ENCODE peak calls at places on chromosomes 2 and 18, in six cellular contexts. A, D, H, O, K and P are unnamed samples.

GRCh38 chr2:231129216-231129615 is 4.4 kb upstream of the HTR2B start:
- DNase-seq in A (no peak), D (no peak), H (no peak), O (no peak), K (no peak), P (no peak)

GRCh38 chr2:240959214-240959940 is 39.0 kb upstream of the SNED1 start:
- DNase-seq in A (no peak), D (no peak), H (peak), O (no peak), K (no peak), P (no peak)

GRCh38 chr2:166519391-166519962 is 25.4 kb upstream of the SCN7A start:
- DNase-seq in A (no peak), D (no peak), H (no peak), O (peak), K (no peak), P (no peak)

GRCh38 chr2:137886432-137886831 is 77.8 kb upstream of the HNMT start:
- DNase-seq in A (no peak), D (no peak), H (peak), O (peak), K (no peak), P (no peak)

GRCh38 chr2:19868705-19869550 is 32.9 kb downstream of the TTC32 start:
- DNase-seq in A (peak), D (no peak), H (peak), O (peak), K (no peak), P (peak)

GRCh38 chr2:43133708-43134570 is 92.5 kb downstream of the ZFP36L2 start:
- DNase-seq in A (no peak), D (no peak), H (no peak), O (no peak), K (no peak), P (no peak)

GRCh38 chr2:85606116-85606455 is 3.6 kb upstream of the TMEM150A start:
- DNase-seq in A (no peak), D (no peak), H (no peak), O (no peak), K (no peak), P (no peak)

GRCh38 chr2:60925994-60926750 is 44.8 kb downstream of the REL start:
- DNase-seq in A (no peak), D (peak), H (no peak), O (peak), K (no peak), P (peak)

GRCh38 chr2:235832941-235833340 is 335.2 kb downstream of the GBX2 start:
- DNase-seq in A (no peak), D (no peak), H (no peak), O (no peak), K (no peak), P (no peak)

GRCh38 chr2:227813229-227813561 is 447 bp upstream of the CCL20 start:
- DNase-seq in A (no peak), D (no peak), H (no peak), O (no peak), K (no peak), P (no peak)

GRCh38 chr2:216691210-216691741 is 4.1 kb downstream of the IGFBP5 start:
- DNase-seq in A (peak), D (peak), H (peak), O (peak), K (no peak), P (peak)

GRCh38 chr2:95525294-95526035 is 40.9 kb upstream of the TRIM43B start:
- DNase-seq in A (no peak), D (no peak), H (no peak), O (no peak), K (no peak), P (no peak)

GRCh38 chr2:120749506-120750431 is 14.1 kb downstream of the GLI2 start:
- DNase-seq in A (no peak), D (peak), H (peak), O (peak), K (no peak), P (peak)

GRCh38 chr18:22572321-22572720 is 154.6 kb upstream of the CTAGE1 start:
- DNase-seq in A (no peak), D (no peak), H (no peak), O (peak), K (no peak), P (no peak)

GRCh38 chr2:208224802-208225201 is 30.1 kb downstream of the IDH1 start:
- DNase-seq in A (no peak), D (no peak), H (no peak), O (no peak), K (no peak), P (no peak)

GRCh38 chr2:97546711-97547110 is 43.0 kb downstream of the ANKRD36B start:
- DNase-seq in A (no peak), D (no peak), H (no peak), O (no peak), K (no peak), P (no peak)

GRCh38 chr2:127226520-127227263 is 6.6 kb upstream of the CYP27C1 start:
- DNase-seq in A (no peak), D (peak), H (no peak), O (peak), K (no peak), P (peak)

GRCh38 chr2:105750735-105751134 is 6.0 kb downstream of the NCK2 start:
- DNase-seq in A (no peak), D (no peak), H (no peak), O (no peak), K (no peak), P (no peak)

GRCh38 chr2:84866121-84866520 is 14.8 kb downstream of the TRABD2A start:
- DNase-seq in A (no peak), D (peak), H (no peak), O (no peak), K (no peak), P (no peak)

GRCh38 chr2:40043191-40043590 is 264.1 kb upstream of the THUMPD2 start:
- DNase-seq in A (no peak), D (peak), H (no peak), O (no peak), K (no peak), P (peak)

GRCh38 chr2:14601070-14601770 is 31.3 kb upstream of the LRATD1 start:
- DNase-seq in A (no peak), D (no peak), H (no peak), O (no peak), K (no peak), P (no peak)

GRCh38 chr2:173652731-173653426 is 298.2 kb downstream of the CDCA7 start:
- DNase-seq in A (no peak), D (peak), H (no peak), O (peak), K (no peak), P (peak)

GRCh38 chr18:21141678-21142422 is 30.2 kb upstream of the ROCK1 start:
- DNase-seq in A (no peak), D (peak), H (no peak), O (no peak), K (no peak), P (no peak)

GRCh38 chr2:99756059-99756458 is 266.2 kb upstream of the REV1 start:
- DNase-seq in A (no peak), D (no peak), H (no peak), O (no peak), K (no peak), P (no peak)

GRCh38 chr2:68569604-68570003 is 73.8 kb upstream of the PROKR1 start:
- DNase-seq in A (no peak), D (peak), H (no peak), O (no peak), K (no peak), P (no peak)

GRCh38 chr2:88671786-88672427 is 19.6 kb upstream of the RPIA start:
- DNase-seq in A (peak), D (peak), H (peak), O (peak), K (no peak), P (peak)

GRCh38 chr2:192202373-192202772 is 7.6 kb upstream of the TMEFF2 start:
- DNase-seq in A (no peak), D (no peak), H (no peak), O (no peak), K (no peak), P (no peak)
- H2BK15ac ChIP-seq in A (no peak), D (no peak), H (no peak), O (no peak), K (no peak), P (no peak)

GRCh38 chr2:10414000-10414451 is 34.1 kb downstream of the ODC1 start:
- DNase-seq in A (no peak), D (peak), H (no peak), O (no peak), K (no peak), P (peak)

GRCh38 chr2:10415048-10415447 is 33.1 kb downstream of the ODC1 start:
- DNase-seq in A (no peak), D (no peak), H (no peak), O (no peak), K (no peak), P (no peak)

GRCh38 chr2:10413488-10413887 is 34.6 kb downstream of the ODC1 start:
- DNase-seq in A (no peak), D (no peak), H (no peak), O (no peak), K (no peak), P (no peak)

GRCh38 chr2:10415640-10416039 is 32.5 kb downstream of the ODC1 start:
- DNase-seq in A (no peak), D (no peak), H (no peak), O (no peak), K (no peak), P (no peak)

DNA sequence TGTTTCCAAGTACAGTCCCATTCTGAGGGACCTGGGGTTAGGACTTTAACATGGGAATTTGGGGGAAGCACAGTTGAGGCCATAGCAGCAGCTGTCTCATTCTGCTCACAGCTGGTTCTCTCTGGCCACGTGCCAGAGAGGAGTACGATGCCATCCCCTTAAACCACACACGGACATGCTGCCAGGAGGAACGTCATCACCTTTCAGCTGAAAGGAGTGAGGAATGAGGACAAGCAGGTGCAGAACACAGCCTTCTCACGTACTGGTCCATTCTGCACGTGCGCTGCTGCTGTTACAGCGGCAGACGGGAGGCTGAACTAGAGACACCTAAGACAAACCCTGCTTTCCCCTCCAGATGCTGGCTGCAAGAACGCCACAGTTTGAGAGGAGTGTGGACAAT is 33.5 kb downstream of the ODC1 start:
- DNase-seq in A (no peak), D (peak), H (no peak), O (no peak), K (no peak), P (no peak)
- H3K23ac ChIP-seq in A (no peak), D (no peak), H (no peak), O (no peak), K (no peak), P (no peak)

GRCh38 chr2:156229724-156230362 is 102.7 kb downstream of the NR4A2 start:
- DNase-seq in A (no peak), D (no peak), H (no peak), O (peak), K (no peak), P (no peak)
- H2BK15ac ChIP-seq in A (no peak), D (no peak), H (no peak), O (no peak), K (no peak), P (no peak)

GRCh38 chr2:11048335-11049008 is 106.8 kb upstream of the SLC66A3 start:
- DNase-seq in A (no peak), D (no peak), H (no peak), O (no peak), K (no peak), P (no peak)
- H3K23ac ChIP-seq in A (no peak), D (no peak), H (no peak), O (no peak), K (no peak), P (no peak)

DNA sequence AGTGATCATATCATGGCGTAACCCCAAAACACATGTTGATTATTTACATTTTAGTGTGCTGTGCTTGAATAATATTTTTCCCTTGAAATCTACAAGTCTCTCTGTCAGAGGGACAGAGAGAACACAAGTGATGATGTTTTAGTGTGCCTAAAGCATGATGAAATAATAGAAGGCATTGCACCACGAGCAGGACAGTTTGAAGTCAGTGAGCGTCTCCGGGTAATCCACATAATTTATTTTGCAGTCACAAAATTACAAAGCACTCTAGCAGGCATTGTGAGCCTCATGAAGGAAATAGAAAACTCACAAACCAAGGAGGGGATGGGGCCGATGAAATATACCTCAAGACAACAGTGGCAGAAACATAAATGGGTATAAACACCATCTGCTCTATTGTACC is 312.4 kb upstream of the SPRED2 start:
- DNase-seq in A (no peak), D (no peak), H (no peak), O (no peak), K (no peak), P (no peak)
- H2BK15ac ChIP-seq in A (no peak), D (no peak), H (no peak), O (no peak), K (no peak), P (no peak)

DNA sequence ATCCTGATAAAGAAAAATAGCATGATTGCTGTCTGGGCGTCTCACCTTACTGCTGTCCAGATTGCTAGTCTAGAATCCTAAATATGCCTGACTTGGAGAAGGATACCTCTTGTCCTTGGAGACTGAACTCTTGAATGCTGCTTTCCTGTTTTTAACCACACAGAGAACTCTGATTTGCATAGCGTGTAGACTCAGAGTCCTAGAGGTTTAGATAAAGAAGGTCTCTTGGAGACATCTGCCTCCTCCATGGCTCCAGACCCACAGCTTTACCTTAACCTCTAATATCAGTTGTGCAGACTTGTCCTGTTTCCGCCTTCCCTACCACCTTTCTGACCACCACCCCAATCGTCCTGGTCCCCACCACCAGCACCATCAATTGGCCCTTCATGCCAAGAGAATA is 292.6 kb upstream of the CYRIA start:
- DNase-seq in A (no peak), D (no peak), H (no peak), O (no peak), K (no peak), P (no peak)
- H3K23ac ChIP-seq in A (no peak), D (no peak), H (no peak), O (no peak), K (no peak), P (no peak)